ENCODE peak calls at places on chromosomes 16 and 17, in four cellular contexts. B is GM12878, O is K562, R is HepG2. E is an unnamed sample.

GRCh38 chr17:81171941-81172340 is 5.9 kb upstream of the AATK start:
- DNase-seq in B (no peak), O (no peak), R (peak), E (no peak)

GRCh38 chr17:69208640-69209039 is 20.0 kb downstream of the ABCA10 start:
- DNase-seq in B (no peak), O (no peak), R (no peak), E (no peak)

GRCh38 chr16:75401697-75402096 is 31.6 kb downstream of the CFDP1 start:
- DNase-seq in B (no peak), O (no peak), R (no peak), E (no peak)

GRCh38 chr16:60642956-60643355 is 1393.3 kb downstream of the CDH8 start:
- DNase-seq in B (no peak), O (no peak), R (no peak), E (no peak)

GRCh38 chr16:75236232-75236631 is 15.2 kb downstream of the BCAR1 start:
- DNase-seq in B (no peak), O (no peak), R (no peak), E (no peak)

GRCh38 chr17:14791221-14791620 is 473.9 kb downstream of the PMP22 start:
- DNase-seq in B (no peak), O (no peak), R (no peak), E (no peak)

GRCh38 chr16:6027733-6028132 is 930.1 kb upstream of the EEF2KMT start:
- DNase-seq in B (no peak), O (no peak), R (no peak), E (no peak)

GRCh38 chr17:12522743-12523181 is 142.9 kb upstream of the MYOCD start:
- DNase-seq in B (no peak), O (no peak), R (peak), E (no peak)

GRCh38 chr16:47886631-47887415 is 269.0 kb downstream of the ABCC12 start:
- DNase-seq in B (no peak), O (no peak), R (no peak), E (no peak)

GRCh38 chr16:68358951-68359350 is 48.1 kb downstream of the PRMT7 start:
- DNase-seq in B (no peak), O (no peak), R (no peak), E (no peak)

GRCh38 chr17:8488931-8489330 is 53.2 kb downstream of the NDEL1 start:
- DNase-seq in B (no peak), O (peak), R (no peak), E (no peak)

GRCh38 chr16:22373662-22374310 is 633 bp downstream of the CDR2 start:
- DNase-seq in B (no peak), O (peak), R (no peak), E (peak)

GRCh38 chr16:87725596-87726235 is 40.1 kb downstream of the KLHDC4 start:
- DNase-seq in B (no peak), O (no peak), R (no peak), E (no peak)

GRCh38 chr17:78019367-78019975 is 61.0 kb downstream of the TNRC6C start:
- DNase-seq in B (peak), O (peak), R (peak), E (no peak)

GRCh38 chr17:13393841-13394710 is 207.7 kb downstream of the HS3ST3A1 start:
- DNase-seq in B (no peak), O (peak), R (no peak), E (no peak)

GRCh38 chr16:20874088-20874581 is 26.0 kb downstream of the DCUN1D3 start:
- DNase-seq in B (no peak), O (no peak), R (no peak), E (no peak)

GRCh38 chr17:46071796-46072195 is 72.7 kb downstream of the STH start:
- DNase-seq in B (no peak), O (no peak), R (no peak), E (no peak)

GRCh38 chr17:81927145-81927652 is 336 bp downstream of the MAFG start:
- DNase-seq in B (no peak), O (no peak), R (no peak), E (no peak)

GRCh38 chr16:22614271-22614947 is 103.7 kb downstream of the NPIPB5 start:
- DNase-seq in B (no peak), O (no peak), R (peak), E (no peak)

GRCh38 chr16:12315330-12316138 is 339.0 kb downstream of the SNX29 start:
- DNase-seq in B (no peak), O (no peak), R (peak), E (no peak)

GRCh38 chr17:41676058-41676419 is 12.6 kb upstream of the EIF1 start:
- DNase-seq in B (no peak), O (no peak), R (no peak), E (no peak)

GRCh38 chr17:41679740-41680425 is 8.8 kb upstream of the EIF1 start:
- DNase-seq in B (no peak), O (no peak), R (no peak), E (no peak)

GRCh38 chr17:41678907-41679739 is 9.6 kb upstream of the EIF1 start:
- DNase-seq in B (peak), O (peak), R (no peak), E (no peak)

GRCh38 chr17:41680426-41681040 is 8.2 kb upstream of the EIF1 start:
- DNase-seq in B (no peak), O (no peak), R (no peak), E (no peak)

GRCh38 chr17:41678411-41678906 is 10.2 kb upstream of the EIF1 start:
- DNase-seq in B (peak), O (peak), R (no peak), E (no peak)
- TF ChIP-seq CBFB in B (peak), O (no peak), R (no peak), E (no peak)

GRCh38 chr17:4968916-4969550 is 1.4 kb upstream of the SPAG7 start:
- DNase-seq in B (no peak), O (peak), R (no peak), E (no peak)
- TF ChIP-seq USF2 in B (no peak), O (no peak), R (no peak), E (no peak)

GRCh38 chr17:18964550-18964949 is 12.6 kb downstream of the SLC5A10 start:
- DNase-seq in B (no peak), O (no peak), R (no peak), E (no peak)
- TF ChIP-seq CBFB in B (no peak), O (no peak), R (no peak), E (no peak)

GRCh38 chr16:85553436-85554113 is 59.5 kb upstream of the GSE1 start:
- DNase-seq in B (no peak), O (peak), R (peak), E (peak)
- TF ChIP-seq USF2 in B (no peak), O (no peak), R (no peak), E (no peak)

GRCh38 chr17:29715680-29716079 is 93.0 kb upstream of the CORO6 start:
- DNase-seq in B (no peak), O (peak), R (no peak), E (no peak)

GRCh38 chr17:29713626-29714025 is 90.9 kb upstream of the CORO6 start:
- DNase-seq in B (peak), O (no peak), R (no peak), E (no peak)

GRCh38 chr17:29711588-29712385 is 89.1 kb upstream of the CORO6 start:
- DNase-seq in B (no peak), O (no peak), R (no peak), E (no peak)

GRCh38 chr17:29712677-29713076 is 90.0 kb upstream of the CORO6 start:
- DNase-seq in B (no peak), O (no peak), R (no peak), E (no peak)

GRCh38 chr17:29714146-29714545 is 91.4 kb upstream of the CORO6 start:
- DNase-seq in B (no peak), O (no peak), R (no peak), E (no peak)
- TF ChIP-seq CBFB in B (no peak), O (no peak), R (no peak), E (no peak)

GRCh38 chr16:11050954-11051353 is 106.6 kb downstream of the CLEC16A start:
- DNase-seq in B (no peak), O (no peak), R (no peak), E (no peak)
- TF ChIP-seq USF2 in B (no peak), O (no peak), R (no peak), E (no peak)

GRCh38 chr16:57475711-57476339 is 10.5 kb downstream of the DOK4 start:
- DNase-seq in B (no peak), O (peak), R (peak), E (peak)
- TF ChIP-seq CBFB in B (no peak), O (no peak), R (no peak), E (no peak)

DNA sequence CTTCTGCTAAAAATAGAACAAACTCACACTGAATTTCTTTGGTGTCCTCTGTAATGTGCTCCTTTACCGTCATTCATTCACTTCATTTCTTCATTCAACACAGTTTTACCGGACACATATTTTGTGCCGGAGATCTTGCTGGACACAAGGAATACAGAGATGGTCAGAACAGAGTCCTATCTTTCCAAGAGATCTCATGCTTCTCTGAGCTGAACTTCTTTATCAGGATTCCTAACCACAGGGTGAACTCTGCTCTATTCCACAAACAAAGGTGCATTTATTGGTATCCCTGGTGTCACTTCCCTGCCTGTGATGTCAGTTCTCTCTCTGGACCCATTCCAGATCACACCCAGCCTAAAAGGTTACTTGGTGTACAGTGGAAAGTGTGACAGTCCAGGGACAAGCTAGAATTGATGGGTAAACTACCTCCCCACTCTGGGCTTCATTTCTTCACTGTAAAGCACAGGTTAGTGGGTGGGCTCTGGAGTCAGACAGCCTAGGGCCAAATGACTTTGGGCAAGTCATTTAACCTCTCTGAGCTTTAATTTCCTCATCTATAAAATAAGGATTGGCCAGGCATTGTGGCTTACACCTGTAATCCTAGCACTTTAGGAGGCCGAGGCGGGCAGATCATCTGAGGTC is 4.2 kb downstream of the IFI35 start:
- DNase-seq in B (no peak), O (peak), R (peak), E (no peak)
- TF ChIP-seq USF2 in B (no peak), O (no peak), R (no peak), E (no peak)

GRCh38 chr17:4599505-4600281 is 15.4 kb downstream of the SMTNL2 start:
- DNase-seq in B (no peak), O (peak), R (peak), E (peak)

GRCh38 chr17:4598776-4599504 is 14.6 kb downstream of the SMTNL2 start:
- DNase-seq in B (no peak), O (no peak), R (no peak), E (no peak)

GRCh38 chr17:4602041-4602440 is 17.7 kb downstream of the SMTNL2 start:
- DNase-seq in B (no peak), O (no peak), R (no peak), E (no peak)

GRCh38 chr17:4601326-4601725 is 17.0 kb downstream of the SMTNL2 start:
- DNase-seq in B (no peak), O (no peak), R (no peak), E (no peak)

DNA sequence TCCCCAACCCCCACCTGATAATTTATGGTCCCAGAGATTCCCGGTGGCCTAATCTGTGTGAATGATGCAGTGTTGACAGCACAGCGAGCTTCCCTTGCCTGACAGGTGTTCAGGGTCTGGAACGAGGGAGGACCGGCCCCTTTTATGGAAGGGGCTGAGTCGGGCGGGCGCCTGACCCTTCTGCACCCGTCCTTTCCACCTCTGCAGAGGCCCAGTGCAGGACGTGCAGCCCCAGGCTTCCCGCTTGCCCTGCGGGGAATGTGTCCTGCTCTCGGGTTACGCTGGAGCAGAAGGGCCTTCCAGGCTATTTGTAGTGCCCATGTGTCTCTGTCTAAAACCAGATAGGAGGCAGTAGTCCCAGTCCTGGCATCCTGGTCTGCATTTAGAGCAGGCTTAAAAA is 16.2 kb downstream of the SMTNL2 start:
- DNase-seq in B (no peak), O (no peak), R (no peak), E (peak)
- TF ChIP-seq CBFB in B (no peak), O (no peak), R (no peak), E (no peak)

GRCh38 chr17:9802294-9802693 is 10.9 kb upstream of the DHRS7C start:
- DNase-seq in B (no peak), O (no peak), R (no peak), E (peak)

GRCh38 chr17:9802701-9803100 is 11.3 kb upstream of the DHRS7C start:
- DNase-seq in B (no peak), O (no peak), R (no peak), E (no peak)

GRCh38 chr17:9806709-9807108 is 15.2 kb downstream of the GSG1L2 start:
- DNase-seq in B (no peak), O (no peak), R (no peak), E (no peak)

GRCh38 chr17:9809409-9809808 is 12.5 kb downstream of the GSG1L2 start:
- DNase-seq in B (no peak), O (no peak), R (no peak), E (no peak)

DNA sequence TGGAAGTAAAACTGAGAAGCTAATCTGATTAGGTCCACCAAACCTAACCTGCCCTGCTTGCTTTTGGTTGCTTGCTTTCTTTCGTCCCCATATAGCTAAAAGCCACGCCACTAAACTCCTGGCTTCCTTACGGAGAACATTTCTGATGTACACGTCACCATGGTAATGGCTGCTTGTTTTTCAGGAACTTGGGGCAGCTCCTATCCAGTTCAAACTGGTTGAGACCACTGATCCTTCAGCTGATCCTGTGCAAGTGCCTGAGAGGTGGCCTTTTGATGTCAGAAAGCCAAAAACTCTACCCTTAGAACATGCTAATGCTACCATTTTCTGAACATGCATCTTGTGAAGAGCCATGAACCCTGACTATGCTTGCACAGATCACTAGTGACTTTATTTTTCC is 14.4 kb upstream of the DHRS7C start:
- DNase-seq in B (no peak), O (no peak), R (no peak), E (no peak)
- TF ChIP-seq USF2 in B (no peak), O (no peak), R (no peak), E (no peak)